ENCODE peak calls at places on chromosome X, in seven cellular contexts. S is cardiac muscle cell, G is tibial nerve, C is psoas muscle, B is right lobe of liver, H is IMR-90, M is breast epithelium. F is an unnamed sample. For H3K27me3 and H3K4me1, the result is how much of the 10 kb centered on the place peaks cover.

GRCh38 chrX:104343408-104344129 is 88.8 kb upstream of the ESX1 start:
- DNase-seq in S (peak), G (no peak), C (no peak), B (no peak), H (peak), M (no peak), F (no peak)

GRCh38 chrX:132497432-132497831 is 8.6 kb upstream of the MBNL3 start:
- DNase-seq in S (no peak), G (no peak), C (no peak), B (no peak), H (no peak), M (no peak), F (no peak)

GRCh38 chrX:10479508-10479907 is 140.9 kb downstream of the MID1 start:
- DNase-seq in S (no peak), G (no peak), C (no peak), B (no peak), H (no peak), M (no peak), F (no peak)

GRCh38 chrX:110541266-110541665 is 182.6 kb downstream of the RTL9 start:
- DNase-seq in S (no peak), G (no peak), C (no peak), B (no peak), H (no peak), M (no peak), F (no peak)

GRCh38 chrX:103356023-103356798 is at the start of gene TCEAL9:
- DNase-seq in S (peak), G (peak), C (peak), B (peak), H (peak), M (peak), F (no peak)

GRCh38 chrX:1466971-1467561 is 14.4 kb upstream of the ASMTL start:
- DNase-seq in S (no peak), G (no peak), C (no peak), B (no peak), H (no peak), M (peak), F (peak)

GRCh38 chrX:29281078-29281742 is 694.0 kb downstream of the IL1RAPL1 start:
- DNase-seq in S (no peak), G (no peak), C (no peak), B (no peak), H (no peak), M (no peak), F (no peak)

GRCh38 chrX:73127700-73128241 is 48.5 kb upstream of the PABPC1L2A start:
- DNase-seq in S (no peak), G (no peak), C (no peak), B (peak), H (no peak), M (no peak), F (no peak)

GRCh38 chrX:20267924-20268701 is 1.4 kb upstream of the RPS6KA3 start:
- DNase-seq in S (peak), G (peak), C (peak), B (peak), H (no peak), M (peak), F (no peak)

GRCh38 chrX:148310402-148311200 is 189.8 kb upstream of the AFF2 start:
- DNase-seq in S (no peak), G (no peak), C (no peak), B (no peak), H (no peak), M (no peak), F (no peak)

GRCh38 chrX:150087612-150088011 is 149.3 kb upstream of the EOLA2 start:
- DNase-seq in S (no peak), G (no peak), C (no peak), B (no peak), H (no peak), M (no peak), F (no peak)

GRCh38 chrX:29231800-29232199 is 644.6 kb downstream of the IL1RAPL1 start:
- DNase-seq in S (peak), G (no peak), C (no peak), B (no peak), H (peak), M (no peak), F (no peak)

GRCh38 chrX:24718771-24719170 is 25.1 kb downstream of the POLA1 start:
- DNase-seq in S (no peak), G (no peak), C (no peak), B (no peak), H (no peak), M (no peak), F (no peak)

GRCh38 chrX:132714913-132715312 is 226.1 kb upstream of the MBNL3 start:
- DNase-seq in S (no peak), G (no peak), C (no peak), B (no peak), H (no peak), M (no peak), F (no peak)

GRCh38 chrX:32281853-32282252 is 929.5 kb downstream of the DMD start:
- DNase-seq in S (no peak), G (no peak), C (no peak), B (no peak), H (no peak), M (no peak), F (no peak)

GRCh38 chrX:16664059-16664458 is 14.1 kb downstream of the S100G start:
- DNase-seq in S (no peak), G (no peak), C (no peak), B (no peak), H (peak), M (no peak), F (no peak)

GRCh38 chrX:9464435-9465371 is at the start of gene TBL1X:
- DNase-seq in S (peak), G (no peak), C (peak), B (peak), H (peak), M (peak), F (peak)

GRCh38 chrX:39263946-39264483 is 462.8 kb downstream of the MID1IP1 start:
- DNase-seq in S (no peak), G (no peak), C (no peak), B (no peak), H (no peak), M (no peak), F (no peak)

GRCh38 chrX:56797966-56798711 is 69.1 kb downstream of the NBDY start:
- DNase-seq in S (peak), G (no peak), C (no peak), B (no peak), H (no peak), M (no peak), F (peak)

GRCh38 chrX:24963823-24964222 is 51.9 kb downstream of the ARX start:
- DNase-seq in S (no peak), G (no peak), C (no peak), B (no peak), H (no peak), M (no peak), F (no peak)

GRCh38 chrX:95836517-95836916 is 848.1 kb upstream of the DIAPH2 start:
- DNase-seq in S (no peak), G (no peak), C (no peak), B (peak), H (no peak), M (no peak), F (no peak)

GRCh38 chrX:75673468-75673867 is 111.6 kb downstream of the MAGEE2 start:
- DNase-seq in S (no peak), G (no peak), C (no peak), B (peak), H (no peak), M (no peak), F (no peak)

GRCh38 chrX:106566362-106566761 is 45.4 kb upstream of the RADX start:
- DNase-seq in S (no peak), G (no peak), C (no peak), B (no peak), H (no peak), M (no peak), F (no peak)
- H3K27me3 ChIP-seq in S (under half), G (under half), C (under half), B (under half), H (under half), M (half or more), F (under half)

GRCh38 chrX:13013353-13014110 is 30.9 kb downstream of the FAM9C start:
- DNase-seq in S (peak), G (no peak), C (no peak), B (no peak), H (no peak), M (no peak), F (no peak)
- H3K27ac ChIP-seq in S (no peak), G (peak), C (no peak), B (peak), H (no peak), M (no peak), F (no peak)

GRCh38 chrX:153874091-153874365 is 11.9 kb downstream of the L1CAM start:
- DNase-seq in S (no peak), G (no peak), C (no peak), B (no peak), H (no peak), M (no peak), F (no peak)
- H3K4me1 ChIP-seq in S (under half), G (under half), C (under half), B (under half), H (under half), M (under half), F (under half)

DNA sequence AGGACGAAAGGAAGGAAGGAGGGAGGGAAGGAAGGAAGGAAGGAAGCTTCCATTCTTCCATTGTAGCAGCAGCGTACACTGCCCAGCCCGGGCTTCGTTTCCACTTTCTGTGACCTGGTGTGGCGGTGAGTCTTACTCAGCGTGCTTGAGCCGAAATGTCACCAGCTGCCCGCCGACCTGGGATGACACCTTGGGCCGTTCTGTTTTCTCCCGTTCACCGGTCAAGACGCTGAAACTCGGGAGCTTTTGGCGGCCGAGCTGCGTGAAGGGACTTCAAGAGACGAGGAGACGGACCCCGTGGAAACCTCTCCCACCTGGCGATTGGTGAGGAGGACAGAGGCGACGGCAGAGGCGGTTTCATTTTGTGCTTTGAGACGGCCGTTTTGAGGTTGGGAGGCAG is 47.1 kb upstream of the PPP2R3B start:
- DNase-seq in S (no peak), G (no peak), C (no peak), B (no peak), H (no peak), M (no peak), F (no peak)
- H3K27me3 ChIP-seq in S (under half), G (under half), C (under half), B (under half), H (under half), M (under half), F (under half)

GRCh38 chrX:13669246-13669689 is 16.3 kb downstream of the TCEANC start:
- DNase-seq in S (peak), G (peak), C (peak), B (peak), H (peak), M (peak), F (no peak)
- H3K27ac ChIP-seq in S (peak), G (peak), C (no peak), B (peak), H (peak), M (peak), F (no peak)

GRCh38 chrX:41100200-41100599 is 15.0 kb downstream of the USP9X start:
- DNase-seq in S (no peak), G (no peak), C (no peak), B (no peak), H (no peak), M (no peak), F (no peak)

GRCh38 chrX:41108007-41108683 is 22.9 kb downstream of the USP9X start:
- DNase-seq in S (no peak), G (no peak), C (no peak), B (no peak), H (no peak), M (no peak), F (no peak)

GRCh38 chrX:41100819-41101218 is 15.6 kb downstream of the USP9X start:
- DNase-seq in S (no peak), G (no peak), C (no peak), B (no peak), H (no peak), M (no peak), F (no peak)

GRCh38 chrX:41108684-41109205 is 23.5 kb downstream of the USP9X start:
- DNase-seq in S (no peak), G (no peak), C (no peak), B (no peak), H (no peak), M (no peak), F (no peak)

DNA sequence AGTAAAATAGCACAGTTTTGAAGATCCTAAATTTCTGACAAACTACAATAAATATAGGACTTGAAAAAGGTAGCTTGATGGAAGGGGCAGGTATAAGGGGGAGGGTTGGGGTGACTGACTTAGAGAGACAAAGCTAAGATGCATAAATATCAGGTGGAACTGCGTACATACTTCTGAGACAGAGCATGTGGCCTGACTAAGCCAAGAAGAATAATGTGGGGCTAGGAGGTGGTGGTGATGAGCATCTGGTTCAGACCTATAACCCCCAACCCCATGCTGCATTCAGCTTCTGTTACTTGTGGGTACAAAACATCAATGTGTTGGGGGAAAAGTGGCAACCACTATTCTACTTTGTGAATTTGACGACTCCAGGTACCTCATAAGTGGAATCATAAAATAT is 19.8 kb downstream of the USP9X start:
- DNase-seq in S (no peak), G (no peak), C (no peak), B (no peak), H (no peak), M (no peak), F (no peak)
- H3K4me1 ChIP-seq in S (under half), G (under half), C (under half), B (under half), H (under half), M (under half), F (under half)

GRCh38 chrX:154834562-154834961 is at the start of gene SMIM9:
- DNase-seq in S (no peak), G (no peak), C (no peak), B (no peak), H (peak), M (no peak), F (no peak)
- H3K27me3 ChIP-seq in S (under half), G (under half), C (under half), B (under half), H (under half), M (under half), F (under half)

GRCh38 chrX:108070891-108071290 is 20.5 kb downstream of the PSMD10 start:
- DNase-seq in S (peak), G (no peak), C (no peak), B (no peak), H (peak), M (no peak), F (no peak)
- H3K27ac ChIP-seq in S (no peak), G (no peak), C (no peak), B (no peak), H (no peak), M (no peak), F (no peak)

GRCh38 chrX:42804524-42804923 is 26.6 kb upstream of the PPP1R2C start:
- DNase-seq in S (no peak), G (no peak), C (no peak), B (no peak), H (no peak), M (no peak), F (no peak)

GRCh38 chrX:42807393-42807792 is 29.4 kb upstream of the PPP1R2C start:
- DNase-seq in S (no peak), G (no peak), C (no peak), B (no peak), H (no peak), M (no peak), F (no peak)

GRCh38 chrX:42809569-42809968 is 31.6 kb upstream of the PPP1R2C start:
- DNase-seq in S (no peak), G (no peak), C (no peak), B (no peak), H (no peak), M (no peak), F (no peak)
- H3K4me1 ChIP-seq in S (under half), G (under half), C (under half), B (under half), H (under half), M (under half), F (under half)

GRCh38 chrX:107325467-107325866 is 119.1 kb downstream of the DNAAF6 start:
- DNase-seq in S (no peak), G (no peak), C (peak), B (no peak), H (no peak), M (no peak), F (no peak)
- H3K27me3 ChIP-seq in S (under half), G (under half), C (under half), B (under half), H (under half), M (half or more), F (under half)